ENCODE peak calls at places on chromosome 9, in four cellular contexts. One of them, this sample, is unnamed.

GRCh38 chr9:87862536-87863268 is 20.0 kb upstream of the SPATA31E1 start:
- DNase-seq in GM12878: no peak
- DNase-seq in HepG2: no peak
- DNase-seq in K562: no peak
- DNase-seq in this sample: no peak

GRCh38 chr9:121157939-121158338 is 43.7 kb downstream of the RAB14 start:
- DNase-seq in GM12878: no peak
- DNase-seq in HepG2: no peak
- DNase-seq in K562: no peak
- DNase-seq in this sample: no peak

GRCh38 chr9:70161414-70161732 is 97.4 kb upstream of the SMC5 start:
- DNase-seq in GM12878: no peak
- DNase-seq in HepG2: no peak
- DNase-seq in K562: no peak
- DNase-seq in this sample: no peak

GRCh38 chr9:108683245-108683644 is 172.5 kb downstream of the ACTL7B start:
- DNase-seq in GM12878: no peak
- DNase-seq in HepG2: no peak
- DNase-seq in K562: no peak
- DNase-seq in this sample: no peak

GRCh38 chr9:27491164-27491563 is 32.9 kb upstream of the IFNK start:
- DNase-seq in GM12878: peak
- DNase-seq in HepG2: no peak
- DNase-seq in K562: no peak
- DNase-seq in this sample: no peak

GRCh38 chr9:89527084-89527483 is 29.2 kb upstream of the SEMA4D start:
- DNase-seq in GM12878: no peak
- DNase-seq in HepG2: no peak
- DNase-seq in K562: no peak
- DNase-seq in this sample: no peak

GRCh38 chr9:135302329-135303279 is 177.0 kb upstream of the PPP1R26 start:
- DNase-seq in GM12878: no peak
- DNase-seq in HepG2: no peak
- DNase-seq in K562: no peak
- DNase-seq in this sample: peak

GRCh38 chr9:106691629-106692028 is 171.3 kb upstream of the ZNF462 start:
- DNase-seq in GM12878: no peak
- DNase-seq in HepG2: no peak
- DNase-seq in K562: no peak
- DNase-seq in this sample: no peak

GRCh38 chr9:99105152-99106043 is 485 bp downstream of the TGFBR1 start:
- DNase-seq in GM12878: no peak
- DNase-seq in HepG2: peak
- DNase-seq in K562: peak
- DNase-seq in this sample: peak

GRCh38 chr9:87533291-87533690 is 35.6 kb downstream of the DAPK1 start:
- DNase-seq in GM12878: no peak
- DNase-seq in HepG2: no peak
- DNase-seq in K562: no peak
- DNase-seq in this sample: no peak

GRCh38 chr9:129697956-129698757 is 32.7 kb downstream of the PRRX2 start:
- DNase-seq in GM12878: no peak
- DNase-seq in HepG2: no peak
- DNase-seq in K562: no peak
- DNase-seq in this sample: peak

GRCh38 chr9:489198-490197 is 274.8 kb downstream of the DOCK8 start:
- DNase-seq in GM12878: no peak
- DNase-seq in HepG2: peak
- DNase-seq in K562: no peak
- DNase-seq in this sample: no peak

GRCh38 chr9:15927131-15927530 is 374.3 kb downstream of the CCDC171 start:
- DNase-seq in GM12878: no peak
- DNase-seq in HepG2: no peak
- DNase-seq in K562: no peak
- DNase-seq in this sample: no peak

GRCh38 chr9:91255327-91255726 is 106.4 kb downstream of the AUH start:
- DNase-seq in GM12878: no peak
- DNase-seq in HepG2: no peak
- DNase-seq in K562: no peak
- DNase-seq in this sample: no peak

GRCh38 chr9:136013524-136014034 is 52.4 kb upstream of the UBAC1 start:
- DNase-seq in GM12878: no peak
- DNase-seq in HepG2: no peak
- DNase-seq in K562: no peak
- DNase-seq in this sample: no peak

GRCh38 chr9:121684381-121685145 is 33.1 kb downstream of the DAB2IP start:
- DNase-seq in GM12878: no peak
- DNase-seq in HepG2: no peak
- DNase-seq in K562: peak
- DNase-seq in this sample: peak

GRCh38 chr9:132350861-132351315 is 3.9 kb downstream of the SETX start:
- DNase-seq in GM12878: no peak
- DNase-seq in HepG2: no peak
- DNase-seq in K562: no peak
- DNase-seq in this sample: no peak

GRCh38 chr9:137021979-137022619 is 5.9 kb downstream of the ABCA2 start:
- DNase-seq in GM12878: no peak
- DNase-seq in HepG2: peak
- DNase-seq in K562: peak
- DNase-seq in this sample: peak

GRCh38 chr9:80561526-80561925 is 989.8 kb downstream of the TLE4 start:
- DNase-seq in GM12878: no peak
- DNase-seq in HepG2: no peak
- DNase-seq in K562: no peak
- DNase-seq in this sample: no peak

GRCh38 chr9:127915801-127916664 is 808 bp downstream of the ST6GALNAC4 start:
- DNase-seq in GM12878: no peak
- DNase-seq in HepG2: no peak
- DNase-seq in K562: no peak
- DNase-seq in this sample: no peak

GRCh38 chr9:131525643-131526565 is 5.2 kb downstream of the UCK1 start:
- DNase-seq in GM12878: no peak
- DNase-seq in HepG2: no peak
- DNase-seq in K562: no peak
- DNase-seq in this sample: no peak

GRCh38 chr9:84671651-84672467 is 2.3 kb downstream of the NTRK2 start:
- DNase-seq in GM12878: no peak
- DNase-seq in HepG2: no peak
- DNase-seq in K562: no peak
- DNase-seq in this sample: peak

GRCh38 chr9:38032266-38032830 is 36.7 kb downstream of the SHB start:
- DNase-seq in GM12878: no peak
- DNase-seq in HepG2: no peak
- DNase-seq in K562: no peak
- DNase-seq in this sample: no peak

GRCh38 chr9:3855601-3856328 is 330.0 kb upstream of the RFX3 start:
- DNase-seq in GM12878: no peak
- DNase-seq in HepG2: no peak
- DNase-seq in K562: no peak
- DNase-seq in this sample: no peak

GRCh38 chr9:4740623-4741364 is at the start of gene AK3:
- DNase-seq in GM12878: no peak
- DNase-seq in HepG2: peak
- DNase-seq in K562: peak
- DNase-seq in this sample: peak

GRCh38 chr9:86483496-86483895 is 129.3 kb upstream of the TUT7 start:
- DNase-seq in GM12878: no peak
- DNase-seq in HepG2: no peak
- DNase-seq in K562: no peak
- DNase-seq in this sample: no peak

GRCh38 chr9:115838417-115838816 is 315.2 kb upstream of the PAPPA start:
- DNase-seq in GM12878: no peak
- DNase-seq in HepG2: no peak
- DNase-seq in K562: no peak
- DNase-seq in this sample: no peak

GRCh38 chr9:97737429-97737828 is 40.3 kb upstream of the XPA start:
- DNase-seq in GM12878: no peak
- DNase-seq in HepG2: peak
- DNase-seq in K562: peak
- DNase-seq in this sample: peak

GRCh38 chr9:137049544-137050449 is 3.8 kb upstream of the NPDC1 start:
- DNase-seq in GM12878: no peak
- DNase-seq in HepG2: no peak
- DNase-seq in K562: peak
- DNase-seq in this sample: peak

DNA sequence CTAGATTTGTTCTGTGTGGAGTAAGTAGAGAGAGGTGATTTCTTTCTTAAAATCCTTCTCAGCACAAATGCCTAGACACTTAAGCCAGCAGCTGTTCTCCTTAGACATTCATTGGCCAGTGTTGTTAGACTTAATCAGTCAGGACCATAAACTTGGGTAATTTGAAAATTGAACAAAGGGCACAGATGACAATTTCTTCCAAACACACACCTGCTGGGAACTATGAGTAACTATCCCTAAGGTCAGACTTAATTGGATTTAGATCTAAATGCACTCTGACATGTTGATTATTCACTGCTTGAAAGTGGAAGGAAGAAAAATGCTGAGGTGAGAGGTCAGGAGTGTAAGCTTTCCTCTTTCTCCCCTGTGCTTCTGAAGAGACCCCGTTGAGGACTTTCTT is 1083.7 kb upstream of the DMAC1 start:
- DNase-seq in GM12878: no peak
- DNase-seq in HepG2: no peak
- DNase-seq in K562: no peak
- DNase-seq in this sample: no peak
- TF ChIP-seq GABPA in GM12878: no peak
- TF ChIP-seq GABPA in HepG2: no peak
- TF ChIP-seq GABPA in K562: no peak
- TF ChIP-seq GABPA in this sample: no peak

GRCh38 chr9:122954253-122954691 is 13.5 kb downstream of the RABGAP1 start:
- DNase-seq in GM12878: no peak
- DNase-seq in HepG2: no peak
- DNase-seq in K562: no peak
- DNase-seq in this sample: no peak
- TF ChIP-seq SMC3 in GM12878: no peak
- TF ChIP-seq SMC3 in HepG2: no peak
- TF ChIP-seq SMC3 in K562: no peak
- TF ChIP-seq SMC3 in this sample: no peak

DNA sequence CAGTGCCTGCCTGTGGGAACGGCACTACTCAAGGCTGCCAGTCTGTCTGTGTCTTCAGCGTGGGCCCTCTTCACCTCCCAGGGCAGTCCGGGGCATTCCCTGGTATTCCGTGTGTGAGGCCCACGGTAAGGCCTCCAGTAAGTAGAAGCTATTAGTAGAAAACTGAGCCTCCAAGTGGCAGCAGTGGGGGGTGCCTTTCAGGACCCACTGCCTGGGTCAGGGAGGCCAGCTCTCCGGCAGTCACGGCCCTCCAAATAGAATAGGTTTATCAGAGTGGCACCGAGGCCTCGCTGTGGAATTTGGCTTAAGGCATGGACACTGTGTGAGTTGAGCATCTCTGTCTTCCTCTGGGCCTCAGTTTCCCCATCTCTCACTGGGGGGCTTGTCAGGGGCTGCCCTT is 23.1 kb downstream of the ADAMTSL2 start:
- DNase-seq in GM12878: no peak
- DNase-seq in HepG2: no peak
- DNase-seq in K562: no peak
- DNase-seq in this sample: no peak
- TF ChIP-seq GABPA in GM12878: no peak
- TF ChIP-seq GABPA in HepG2: no peak
- TF ChIP-seq GABPA in K562: no peak
- TF ChIP-seq GABPA in this sample: no peak

GRCh38 chr9:33517373-33517772 is 6.7 kb upstream of the ANKRD18B start:
- DNase-seq in GM12878: no peak
- DNase-seq in HepG2: peak
- DNase-seq in K562: peak
- DNase-seq in this sample: peak
- TF ChIP-seq SMC3 in GM12878: peak
- TF ChIP-seq SMC3 in HepG2: no peak
- TF ChIP-seq SMC3 in K562: peak
- TF ChIP-seq SMC3 in this sample: peak

GRCh38 chr9:113652355-113653152 is 189.0 kb downstream of the RGS3 start:
- DNase-seq in GM12878: no peak
- DNase-seq in HepG2: peak
- DNase-seq in K562: no peak
- DNase-seq in this sample: no peak
- TF ChIP-seq GABPA in GM12878: no peak
- TF ChIP-seq GABPA in HepG2: peak
- TF ChIP-seq GABPA in K562: no peak
- TF ChIP-seq GABPA in this sample: no peak

GRCh38 chr9:35748239-35748857 is 680 bp downstream of the GBA2 start:
- DNase-seq in GM12878: no peak
- DNase-seq in HepG2: no peak
- DNase-seq in K562: no peak
- DNase-seq in this sample: no peak
- TF ChIP-seq SMC3 in GM12878: no peak
- TF ChIP-seq SMC3 in HepG2: no peak
- TF ChIP-seq SMC3 in K562: no peak
- TF ChIP-seq SMC3 in this sample: no peak

This sample was measured in SK-N-SH.